ENCODE peak calls at places on chromosomes 4 and X, in five cellular contexts. V is AG04450, Z is cardiac muscle cell, U is aorta, B is SJSA1. R is an unnamed sample.

GRCh38 chr4:7904108-7904516 is 35.5 kb downstream of the AFAP1 start:
- DNase-seq in V (peak), Z (peak), U (no peak), B (no peak), R (no peak)

GRCh38 chrX:92232182-92232581 is 453.0 kb downstream of the PCDH11X start:
- DNase-seq in V (no peak), Z (peak), U (no peak), B (no peak), R (no peak)

GRCh38 chrX:44071847-44072545 is 98.8 kb upstream of the NDP start:
- DNase-seq in V (no peak), Z (no peak), U (no peak), B (peak), R (no peak)

GRCh38 chr4:1354136-1354982 is 7.4 kb downstream of the UVSSA start:
- DNase-seq in V (no peak), Z (no peak), U (no peak), B (no peak), R (no peak)

GRCh38 chr4:119623025-119623424 is 5.6 kb downstream of the PDE5A start:
- DNase-seq in V (no peak), Z (peak), U (no peak), B (peak), R (no peak)

GRCh38 chrX:16725067-16725466 is 5.7 kb downstream of the SYAP1 start:
- DNase-seq in V (no peak), Z (no peak), U (no peak), B (no peak), R (no peak)

GRCh38 chr4:76634239-76634638 is 199.2 kb downstream of the SHROOM3 start:
- DNase-seq in V (peak), Z (peak), U (no peak), B (peak), R (no peak)

GRCh38 chr4:51840791-51841190 is 2.2 kb upstream of the DCUN1D4 start:
- DNase-seq in V (no peak), Z (no peak), U (no peak), B (no peak), R (no peak)

GRCh38 chr4:149203256-149204001 is 612.2 kb downstream of the IQCM start:
- DNase-seq in V (no peak), Z (peak), U (no peak), B (no peak), R (no peak)

GRCh38 chrX:67545772-67546495 is 2.1 kb downstream of the AR start:
- DNase-seq in V (no peak), Z (no peak), U (peak), B (peak), R (peak)

GRCh38 chr4:48635310-48635709 is 144.8 kb downstream of the FRYL start:
- DNase-seq in V (no peak), Z (no peak), U (no peak), B (no peak), R (no peak)

GRCh38 chrX:148517191-148517590 is 16.8 kb downstream of the AFF2 start:
- DNase-seq in V (no peak), Z (no peak), U (no peak), B (no peak), R (no peak)

GRCh38 chr4:2257361-2258001 is 4.4 kb downstream of the MXD4 start:
- DNase-seq in V (no peak), Z (no peak), U (peak), B (no peak), R (peak)

GRCh38 chr4:74117024-74117534 is 18.1 kb upstream of the CXCL2 start:
- DNase-seq in V (peak), Z (peak), U (no peak), B (peak), R (peak)

GRCh38 chr4:189304179-189304578 is 636.5 kb upstream of the FRG1 start:
- DNase-seq in V (no peak), Z (no peak), U (no peak), B (no peak), R (no peak)

GRCh38 chrX:150692837-150693781 is at the start of gene MTMR1:
- DNase-seq in V (no peak), Z (no peak), U (peak), B (no peak), R (peak)

GRCh38 chr4:182575225-182575624 is 332.0 kb downstream of the TENM3 start:
- DNase-seq in V (no peak), Z (no peak), U (no peak), B (peak), R (no peak)

GRCh38 chr4:143188325-143189088 is 3.8 kb downstream of the USP38 start:
- DNase-seq in V (no peak), Z (no peak), U (no peak), B (peak), R (no peak)

GRCh38 chr4:179361978-179362486 is 1919.8 kb upstream of the AGA start:
- DNase-seq in V (no peak), Z (no peak), U (no peak), B (no peak), R (no peak)

GRCh38 chr4:184012937-184013336 is 107.8 kb downstream of the STOX2 start:
- DNase-seq in V (no peak), Z (peak), U (no peak), B (no peak), R (no peak)

GRCh38 chr4:126468144-126468543 is 1153.4 kb downstream of the FAT4 start:
- DNase-seq in V (no peak), Z (no peak), U (no peak), B (no peak), R (no peak)
- H3K27ac ChIP-seq in V (no peak), Z (no peak), U (no peak), B (no peak), R (no peak)

GRCh38 chr4:139918994-139919393 is 235.0 kb downstream of the MAML3 start:
- DNase-seq in V (no peak), Z (no peak), U (no peak), B (no peak), R (no peak)
- H3K27ac ChIP-seq in V (no peak), Z (peak), U (no peak), B (peak), R (peak)

GRCh38 chr4:88937081-88937480 is 119.9 kb downstream of the FAM13A start:
- DNase-seq in V (no peak), Z (peak), U (no peak), B (no peak), R (no peak)

GRCh38 chr4:88938138-88938537 is 118.8 kb downstream of the FAM13A start:
- DNase-seq in V (peak), Z (peak), U (no peak), B (no peak), R (no peak)

GRCh38 chr4:88939697-88940096 is 117.3 kb downstream of the FAM13A start:
- DNase-seq in V (no peak), Z (peak), U (no peak), B (no peak), R (no peak)

DNA sequence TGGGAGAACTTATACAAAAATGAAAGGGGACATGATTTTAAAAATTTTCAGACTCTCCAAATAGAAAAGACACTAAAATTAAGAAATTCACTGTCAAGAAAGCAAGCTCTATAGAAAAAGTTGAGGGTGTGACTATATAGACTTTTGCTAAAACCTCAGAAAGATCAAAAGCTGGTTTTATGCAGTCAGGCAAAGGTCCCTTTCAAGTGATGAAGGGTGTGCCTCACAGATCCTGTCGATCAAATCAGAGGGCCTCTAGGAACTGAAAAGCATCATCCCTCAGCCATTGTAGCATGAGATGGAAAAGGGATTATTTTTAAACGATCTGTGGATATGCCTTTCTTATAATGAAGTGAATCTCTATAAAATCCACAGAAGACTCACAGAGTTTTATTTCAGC is 116.5 kb downstream of the FAM13A start:
- DNase-seq in V (no peak), Z (no peak), U (no peak), B (no peak), R (no peak)
- H3K27ac ChIP-seq in V (no peak), Z (no peak), U (no peak), B (no peak), R (no peak)

GRCh38 chr4:38160487-38161207 is 200.4 kb downstream of the PTTG2 start:
- DNase-seq in V (peak), Z (peak), U (no peak), B (peak), R (no peak)
- H3K27ac ChIP-seq in V (peak), Z (no peak), U (no peak), B (peak), R (no peak)

GRCh38 chr4:105387466-105387865 is 86.4 kb downstream of the PPA2 start:
- DNase-seq in V (no peak), Z (peak), U (no peak), B (no peak), R (no peak)
- H3K27ac ChIP-seq in V (no peak), Z (no peak), U (no peak), B (no peak), R (no peak)

GRCh38 chrX:118496763-118497079 is 1.1 kb downstream of the DOCK11 start:
- DNase-seq in V (no peak), Z (no peak), U (no peak), B (no peak), R (no peak)
- H3K27ac ChIP-seq in V (no peak), Z (no peak), U (peak), B (no peak), R (peak)

GRCh38 chr4:151324449-151325319 is 721 bp downstream of the SH3D19 start:
- DNase-seq in V (no peak), Z (peak), U (peak), B (peak), R (peak)

GRCh38 chr4:151321586-151321985 is 3.8 kb downstream of the SH3D19 start:
- DNase-seq in V (no peak), Z (no peak), U (no peak), B (no peak), R (no peak)

GRCh38 chr4:151325320-151326246 is at the start of gene SH3D19:
- DNase-seq in V (no peak), Z (peak), U (peak), B (peak), R (peak)

GRCh38 chr4:151324124-151324448 is 1.3 kb downstream of the SH3D19 start:
- DNase-seq in V (no peak), Z (no peak), U (no peak), B (no peak), R (no peak)

DNA sequence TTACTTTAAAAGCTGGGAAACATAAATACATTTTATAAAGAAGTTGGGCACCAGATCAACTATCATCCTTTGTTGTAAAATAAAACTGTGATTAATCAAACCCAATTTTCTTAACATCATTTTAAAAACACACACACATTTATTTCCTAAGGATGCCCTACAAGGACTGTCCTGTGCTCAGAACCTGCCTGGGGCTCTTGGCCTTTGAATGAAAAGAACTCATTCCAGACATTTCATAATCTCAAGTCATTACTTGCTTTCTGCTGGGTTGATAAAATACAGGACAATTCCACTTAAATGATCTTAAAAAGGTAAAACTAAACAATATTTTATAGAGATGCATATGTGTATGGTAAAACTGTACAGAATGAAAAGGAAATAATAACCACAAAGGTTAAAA is 2.8 kb downstream of the SH3D19 start:
- DNase-seq in V (no peak), Z (no peak), U (no peak), B (no peak), R (no peak)
- H3K27ac ChIP-seq in V (no peak), Z (no peak), U (no peak), B (no peak), R (no peak)

GRCh38 chrX:317424-318067 is 1.1 kb downstream of the GTPBP6 start:
- DNase-seq in V (peak), Z (no peak), U (no peak), B (no peak), R (no peak)
- H3K27ac ChIP-seq in V (no peak), Z (peak), U (peak), B (no peak), R (peak)

R was measured in psoas muscle.